ENCODE peak calls at places on chromosomes 6 and 20, in nine cellular contexts. One of them, this sample, is unnamed.
A peak's percentile ranks its signal among the peaks of the same experiment; 100 is the strongest.

GRCh38 chr6:89555751-89556150 is 82.8 kb downstream of the LYRM2 start:
- DNase-seq in GM20000: no peak
- DNase-seq in body of pancreas: no peak
- DNase-seq in NCI-H146: peak; percentile 45
- DNase-seq in dorsolateral prefrontal cortex: no peak
- DNase-seq in RCC 7860: no peak
- DNase-seq in GM04504: no peak
- DNase-seq in T-helper 2 cell: no peak
- DNase-seq in CD4-positive, alpha-beta memory T cell: no peak
- DNase-seq in this sample: no peak

GRCh38 chr6:140849441-140849840 is 1283.3 kb upstream of the GJE1 start:
- DNase-seq in GM20000: no peak
- DNase-seq in body of pancreas: no peak
- DNase-seq in NCI-H146: no peak
- DNase-seq in dorsolateral prefrontal cortex: no peak
- DNase-seq in RCC 7860: no peak
- DNase-seq in GM04504: no peak
- DNase-seq in T-helper 2 cell: no peak
- DNase-seq in CD4-positive, alpha-beta memory T cell: no peak
- DNase-seq in this sample: no peak

GRCh38 chr6:27138837-27139752 is 108.4 kb upstream of the PRSS16 start:
- DNase-seq in GM20000: peak; percentile 51
- DNase-seq in body of pancreas: no peak
- DNase-seq in NCI-H146: peak; percentile 98
- DNase-seq in dorsolateral prefrontal cortex: no peak
- DNase-seq in RCC 7860: no peak
- DNase-seq in GM04504: no peak
- DNase-seq in T-helper 2 cell: no peak
- DNase-seq in CD4-positive, alpha-beta memory T cell: peak; percentile 64
- DNase-seq in this sample: peak; percentile 95

GRCh38 chr6:8080338-8081151 is 16.4 kb upstream of the BLOC1S5 start:
- DNase-seq in GM20000: no peak
- DNase-seq in body of pancreas: no peak
- DNase-seq in NCI-H146: no peak
- DNase-seq in dorsolateral prefrontal cortex: no peak
- DNase-seq in RCC 7860: peak; percentile 38
- DNase-seq in GM04504: peak; percentile 29
- DNase-seq in T-helper 2 cell: no peak
- DNase-seq in CD4-positive, alpha-beta memory T cell: no peak
- DNase-seq in this sample: no peak

GRCh38 chr6:27112974-27113373 is 134.5 kb upstream of the PRSS16 start:
- DNase-seq in GM20000: no peak
- DNase-seq in body of pancreas: no peak
- DNase-seq in NCI-H146: no peak
- DNase-seq in dorsolateral prefrontal cortex: no peak
- DNase-seq in RCC 7860: no peak
- DNase-seq in GM04504: no peak
- DNase-seq in T-helper 2 cell: no peak
- DNase-seq in CD4-positive, alpha-beta memory T cell: no peak
- DNase-seq in this sample: no peak

GRCh38 chr6:44655368-44656342 is 268.1 kb downstream of the CDC5L start:
- DNase-seq in GM20000: peak; percentile 69
- DNase-seq in body of pancreas: peak; percentile 69
- DNase-seq in NCI-H146: no peak
- DNase-seq in dorsolateral prefrontal cortex: peak; percentile 83
- DNase-seq in RCC 7860: peak; percentile 22
- DNase-seq in GM04504: no peak
- DNase-seq in T-helper 2 cell: peak; percentile 58
- DNase-seq in CD4-positive, alpha-beta memory T cell: peak; percentile 61
- DNase-seq in this sample: peak; percentile 36

GRCh38 chr6:109351231-109352132 is 30.8 kb downstream of the CD164 start:
- DNase-seq in GM20000: no peak
- DNase-seq in body of pancreas: no peak
- DNase-seq in NCI-H146: no peak
- DNase-seq in dorsolateral prefrontal cortex: no peak
- DNase-seq in RCC 7860: no peak
- DNase-seq in GM04504: peak; percentile 17
- DNase-seq in T-helper 2 cell: no peak
- DNase-seq in CD4-positive, alpha-beta memory T cell: no peak
- DNase-seq in this sample: no peak

GRCh38 chr20:48626226-48626937 is 201.4 kb downstream of the PREX1 start:
- DNase-seq in GM20000: no peak
- DNase-seq in body of pancreas: no peak
- DNase-seq in NCI-H146: no peak
- DNase-seq in dorsolateral prefrontal cortex: no peak
- DNase-seq in RCC 7860: no peak
- DNase-seq in GM04504: no peak
- DNase-seq in T-helper 2 cell: no peak
- DNase-seq in CD4-positive, alpha-beta memory T cell: peak; percentile 16
- DNase-seq in this sample: no peak

GRCh38 chr6:25454141-25454540 is 175.0 kb downstream of the CARMIL1 start:
- DNase-seq in GM20000: no peak
- DNase-seq in body of pancreas: no peak
- DNase-seq in NCI-H146: no peak
- DNase-seq in dorsolateral prefrontal cortex: no peak
- DNase-seq in RCC 7860: no peak
- DNase-seq in GM04504: no peak
- DNase-seq in T-helper 2 cell: no peak
- DNase-seq in CD4-positive, alpha-beta memory T cell: no peak
- DNase-seq in this sample: no peak

GRCh38 chr6:136253734-136254133 is 3.6 kb upstream of the MTFR2 start:
- DNase-seq in GM20000: no peak
- DNase-seq in body of pancreas: no peak
- DNase-seq in NCI-H146: no peak
- DNase-seq in dorsolateral prefrontal cortex: no peak
- DNase-seq in RCC 7860: no peak
- DNase-seq in GM04504: no peak
- DNase-seq in T-helper 2 cell: no peak
- DNase-seq in CD4-positive, alpha-beta memory T cell: no peak
- DNase-seq in this sample: no peak